ENCODE peak calls at places on chromosomes 6 and 20, in five cellular contexts. O is effector memory CD4-positive, alpha-beta T cell; I is PC-9; D is activated CD4-positive, CD25-positive, alpha-beta regulatory T cell; P is NCI-H1092. U is an unnamed sample.

GRCh38 chr6:167449099-167449861 is 124.4 kb downstream of the TTLL2 start:
- DNase-seq in P (no peak), D (no peak), O (no peak), I (no peak), U (no peak)

GRCh38 chr6:18053555-18054445 is 66.4 kb upstream of the KIF13A start:
- DNase-seq in I (peak), O (no peak), P (no peak), D (no peak), U (no peak)

GRCh38 chr6:131792091-131792496 is 15.7 kb upstream of the ENPP1 start:
- DNase-seq in O (no peak), P (no peak), D (no peak), I (no peak), U (no peak)

GRCh38 chr6:22421187-22421586 is 124.4 kb upstream of the PRL start:
- DNase-seq in I (no peak), P (no peak), O (no peak), D (no peak), U (no peak)

GRCh38 chr20:51412991-51413471 is 129.5 kb downstream of the NFATC2 start:
- DNase-seq in I (no peak), D (no peak), P (no peak), O (no peak), U (peak)

GRCh38 chr6:39065561-39065960 is 17.0 kb downstream of the GLP1R start:
- DNase-seq in O (no peak), I (no peak), P (no peak), D (no peak), U (no peak)

GRCh38 chr6:80165819-80166218 is 59.3 kb downstream of the BCKDHB start:
- DNase-seq in I (no peak), D (no peak), O (no peak), P (no peak), U (no peak)

GRCh38 chr6:146968041-146968760 is 236.0 kb upstream of the STXBP5 start:
- DNase-seq in D (no peak), P (no peak), O (no peak), I (no peak), U (peak)

GRCh38 chr20:55830124-55830828 is 175.0 kb downstream of the CBLN4 start:
- DNase-seq in O (no peak), P (no peak), D (no peak), I (no peak), U (no peak)

GRCh38 chr6:105431226-105431625 is 28.3 kb upstream of the PREP start:
- DNase-seq in I (peak), P (no peak), D (no peak), O (no peak), U (peak)

GRCh38 chr6:56772737-56773184 is 130.1 kb upstream of the DST start:
- DNase-seq in O (no peak), P (no peak), I (peak), D (no peak), U (peak)

GRCh38 chr6:20313086-20313485 is 88.6 kb upstream of the E2F3 start:
- DNase-seq in I (no peak), D (no peak), P (no peak), O (no peak), U (no peak)

GRCh38 chr20:44297721-44298120 is 13.3 kb downstream of the FITM2 start:
- DNase-seq in I (no peak), D (no peak), P (no peak), O (no peak), U (no peak)

GRCh38 chr6:35833534-35833933 is 28.4 kb downstream of the LHFPL5 start:
- DNase-seq in P (no peak), D (no peak), O (no peak), I (peak), U (no peak)